ENCODE peak calls at places on chromosomes 1 and 21, in eight cellular contexts. Z is activated CD4-positive, CD25-positive, alpha-beta regulatory T cell; H is LoVo; J is A172; F is CD8-positive, alpha-beta T cell; Y is GM23248; U is stimulated activated CD8-positive, alpha-beta memory T cell treated with anti-CD3 and anti-CD28 coated beads, Interleukin-15, amount 100 ng/mL, for 24 hours; I is activated T-helper 1 cell treated with Interleukin-2 at 50 U/mL for 16 hours. D is an unnamed sample.

GRCh38 chr1:111147948-111148347 is 7.9 kb downstream of the CEPT1 start:
- DNase-seq in U (no peak), J (no peak), Y (no peak), F (no peak), I (no peak), Z (no peak), H (no peak), D (no peak)

GRCh38 chr1:205067031-205067430 is 17.2 kb downstream of the TMEM81 start:
- DNase-seq in U (no peak), Y (no peak), I (no peak), F (no peak), Z (no peak), H (no peak), J (no peak), D (no peak)

GRCh38 chr1:68485431-68486022 is 11.4 kb downstream of the DEPDC1 start:
- DNase-seq in U (no peak), F (no peak), Y (peak), I (no peak), H (no peak), Z (no peak), J (no peak), D (no peak)

GRCh38 chr21:22965455-22966125 is 1967.4 kb downstream of the NCAM2 start:
- DNase-seq in I (no peak), H (no peak), F (no peak), Y (no peak), J (no peak), U (no peak), Z (no peak), D (no peak)

GRCh38 chr1:48254254-48254653 is 31.7 kb downstream of the SLC5A9 start:
- DNase-seq in U (no peak), F (no peak), Z (no peak), Y (no peak), H (no peak), I (no peak), J (no peak), D (no peak)

GRCh38 chr1:29673669-29674624 is 437.6 kb downstream of the PTPRU start:
- DNase-seq in Y (no peak), J (peak), H (no peak), I (no peak), U (no peak), Z (no peak), F (no peak), D (no peak)

GRCh38 chr1:211323156-211324063 is 3.2 kb upstream of the TRAF5 start:
- DNase-seq in Z (peak), Y (peak), I (peak), J (peak), F (peak), U (no peak), H (peak), D (peak)

GRCh38 chr1:1966086-1966740 is 37.4 kb downstream of the CFAP74 start:
- DNase-seq in Y (no peak), H (no peak), F (no peak), Z (no peak), U (no peak), I (no peak), J (no peak), D (no peak)

GRCh38 chr21:33578959-33579542 is 9.4 kb downstream of the DONSON start:
- DNase-seq in J (peak), H (no peak), F (no peak), Z (no peak), I (no peak), Y (peak), U (no peak), D (peak)

GRCh38 chr1:162905174-162905573 is 44.2 kb upstream of the CCDC190 start:
- DNase-seq in Z (no peak), J (no peak), I (no peak), U (no peak), Y (no peak), F (no peak), H (no peak), D (peak)

GRCh38 chr21:46161800-46162592 is 6.6 kb upstream of the FTCD start:
- DNase-seq in I (no peak), Z (no peak), H (no peak), U (no peak), Y (no peak), F (no peak), J (no peak), D (no peak)

GRCh38 chr1:177959793-177960515 is 9.9 kb downstream of the SEC16B start:
- DNase-seq in U (no peak), J (peak), H (peak), F (no peak), Y (peak), I (no peak), Z (no peak), D (peak)

GRCh38 chr1:230220907-230221306 is 153.9 kb downstream of the GALNT2 start:
- DNase-seq in Y (no peak), F (no peak), U (no peak), I (no peak), H (no peak), J (no peak), Z (no peak), D (no peak)

GRCh38 chr1:70518106-70518505 is 107.0 kb downstream of the CTH start:
- DNase-seq in I (no peak), Y (no peak), Z (no peak), U (no peak), F (no peak), H (no peak), J (no peak), D (no peak)

GRCh38 chr1:155269381-155269780 is 3.9 kb downstream of the CLK2 start:
- DNase-seq in Y (no peak), U (no peak), H (no peak), I (no peak), F (no peak), J (no peak), Z (no peak), D (no peak)

GRCh38 chr21:32800056-32800455 is 28.5 kb upstream of the PAXBP1 start:
- DNase-seq in H (no peak), Y (no peak), F (no peak), J (no peak), U (no peak), Z (no peak), I (no peak), D (no peak)

D was measured in DMS 273 treated with DMSO at 0.1 percent for 48 hours.